ENCODE peak calls at places on chromosomes 16 and 17, in four cellular contexts. G is activated CD8-positive, alpha-beta T cell treated with anti-CD3 and anti-CD28 coated beads for 36 hours; K is hepatic stellate cell; R is psoas muscle. P is an unnamed sample.

GRCh38 chr17:65531508-65532431 is 29.7 kb downstream of the AXIN2 start:
- DNase-seq in G (no peak), R (peak), K (peak), P (no peak)

GRCh38 chr17:39631403-39631802 is 4.7 kb downstream of the PPP1R1B start:
- DNase-seq in G (no peak), R (no peak), K (no peak), P (no peak)

GRCh38 chr16:87966685-87967185 is 15.5 kb downstream of the BANP start:
- DNase-seq in K (no peak), G (no peak), R (no peak), P (no peak)

GRCh38 chr16:26118575-26118974 is 426.8 kb downstream of the HS3ST4 start:
- DNase-seq in G (no peak), K (no peak), R (no peak), P (no peak)

GRCh38 chr16:57341441-57342303 is 16.9 kb upstream of the CCL22 start:
- DNase-seq in R (no peak), G (no peak), K (peak), P (peak)

GRCh38 chr17:74951680-74952421 is 16.2 kb downstream of the OTOP3 start:
- DNase-seq in K (no peak), R (no peak), G (no peak), P (no peak)

GRCh38 chr16:12771341-12771798 is 32.3 kb downstream of the CPPED1 start:
- DNase-seq in G (no peak), K (no peak), R (no peak), P (no peak)

GRCh38 chr16:73020409-73020884 is 27.5 kb downstream of the ZFHX3 start:
- DNase-seq in K (peak), R (peak), G (no peak), P (peak)

GRCh38 chr16:55257971-55258613 is 65.9 kb upstream of the IRX6 start:
- DNase-seq in R (peak), G (peak), K (peak), P (peak)